ENCODE peak calls at places on chromosomes 4 and X, in six cellular contexts. L, S, D, U, J and G are unnamed samples.

GRCh38 chr4:75666299-75666698 is 6.9 kb downstream of the G3BP2 start:
- DNase-seq in L (no peak), S (no peak), D (no peak), U (no peak), J (no peak), G (no peak)

GRCh38 chr4:104559502-104559901 is 64.8 kb upstream of the CXXC4 start:
- DNase-seq in L (no peak), S (no peak), D (no peak), U (no peak), J (no peak), G (no peak)

GRCh38 chr4:169957785-169958184 is 68.4 kb downstream of the MFAP3L start:
- DNase-seq in L (no peak), S (no peak), D (no peak), U (no peak), J (no peak), G (no peak)

GRCh38 chr4:154491731-154492249 is at the start of gene DCHS2:
- DNase-seq in L (peak; percentile 18), S (peak; percentile 13), D (peak; percentile 39), U (peak; percentile 71), J (no peak), G (no peak)

GRCh38 chr4:166165829-166166420 is 292.9 kb downstream of the TLL1 start:
- DNase-seq in L (no peak), S (peak; percentile 87), D (peak; percentile 2), U (no peak), J (peak; percentile 40), G (no peak)

GRCh38 chr4:131258361-131258760 is 1890.7 kb upstream of the PCDH10 start:
- DNase-seq in L (no peak), S (no peak), D (no peak), U (no peak), J (no peak), G (no peak)

GRCh38 chr4:120633810-120634209 is 288.7 kb downstream of the PRDM5 start:
- DNase-seq in L (no peak), S (no peak), D (no peak), U (no peak), J (no peak), G (no peak)

GRCh38 chrX:100804780-100805179 is 15.4 kb upstream of the CSTF2 start:
- DNase-seq in L (no peak), S (no peak), D (no peak), U (no peak), J (no peak), G (no peak)

GRCh38 chrX:114583646-114584433 is at the start of gene HTR2C:
- DNase-seq in L (no peak), S (no peak), D (no peak), U (no peak), J (no peak), G (no peak)

GRCh38 chr4:98092833-98093439 is 50.3 kb downstream of the STPG2 start:
- DNase-seq in L (no peak), S (peak; percentile 32), D (no peak), U (no peak), J (no peak), G (no peak)

GRCh38 chr4:8910822-8911310 is 39.2 kb upstream of the HMX1 start:
- DNase-seq in L (no peak), S (no peak), D (no peak), U (no peak), J (no peak), G (no peak)

GRCh38 chr4:187357861-187358260 is 634.2 kb upstream of the FAT1 start:
- DNase-seq in L (no peak), S (no peak), D (no peak), U (no peak), J (no peak), G (no peak)

GRCh38 chrX:45070116-45071007 is 130.3 kb downstream of the DIPK2B start:
- DNase-seq in L (no peak), S (peak; percentile 69), D (no peak), U (no peak), J (peak; percentile 17), G (no peak)

GRCh38 chrX:69313622-69314290 is 148.5 kb upstream of the PJA1 start:
- DNase-seq in L (no peak), S (no peak), D (no peak), U (no peak), J (no peak), G (no peak)

GRCh38 chrX:44971674-44972073 is 98.7 kb downstream of the KDM6A start:
- DNase-seq in L (no peak), S (peak; percentile 6), D (no peak), U (no peak), J (no peak), G (no peak)

GRCh38 chrX:112048707-112049106 is 33.9 kb downstream of the TRPC5 start:
- DNase-seq in L (no peak), S (no peak), D (no peak), U (no peak), J (no peak), G (no peak)

GRCh38 chrX:19875051-19875432 is 12.4 kb downstream of the SH3KBP1 start:
- DNase-seq in L (no peak), S (no peak), D (no peak), U (no peak), J (peak; percentile 27), G (no peak)

GRCh38 chr4:177051473-177052060 is 258.1 kb upstream of the NEIL3 start:
- DNase-seq in L (no peak), S (peak; percentile 42), D (peak; percentile 42), U (no peak), J (peak; percentile 39), G (no peak)

GRCh38 chrX:72107320-72107719 is 24.4 kb downstream of the RTL5 start:
- DNase-seq in L (no peak), S (peak; percentile 21), D (no peak), U (no peak), J (no peak), G (no peak)

GRCh38 chr4:39855909-39856512 is 121.7 kb downstream of the PDS5A start:
- DNase-seq in L (no peak), S (peak; percentile 13), D (no peak), U (no peak), J (no peak), G (no peak)

GRCh38 chr4:7686166-7686870 is 251.6 kb upstream of the PSAPL1 start:
- DNase-seq in L (no peak), S (no peak), D (no peak), U (no peak), J (no peak), G (no peak)

GRCh38 chr4:45122406-45122805 is 396.1 kb upstream of the GNPDA2 start:
- DNase-seq in L (no peak), S (no peak), D (no peak), U (no peak), J (no peak), G (no peak)

GRCh38 chr4:45119376-45119775 is 393.0 kb upstream of the GNPDA2 start:
- DNase-seq in L (no peak), S (no peak), D (no peak), U (no peak), J (no peak), G (no peak)

DNA sequence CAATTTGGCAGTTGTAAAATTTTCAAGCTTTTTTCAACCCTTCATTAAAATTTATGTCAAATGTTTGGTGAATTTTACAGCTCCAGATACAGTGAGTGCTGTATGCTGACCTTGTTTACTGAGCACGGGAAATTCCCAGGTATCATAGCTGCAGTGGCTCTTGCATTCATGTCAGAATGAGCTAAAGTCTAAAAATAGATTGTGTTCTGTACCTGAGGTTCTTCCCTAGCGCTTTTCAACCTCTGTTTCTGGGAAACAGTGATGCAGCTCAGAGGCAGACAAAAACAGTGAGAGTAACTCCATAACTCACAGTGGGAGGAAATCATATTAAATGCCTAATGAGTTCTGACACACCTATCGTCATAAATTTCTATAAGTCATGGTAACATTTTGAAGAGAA is 393.8 kb upstream of the GNPDA2 start:
- DNase-seq in L (no peak), S (no peak), D (no peak), U (no peak), J (peak; percentile 38), G (no peak)
- H3K4me3 ChIP-seq in L (no peak overlapping the region), S (no peak overlapping the region), D (no peak overlapping the region), U (no peak overlapping the region), J (no peak overlapping the region), G (no peak overlapping the region)

DNA sequence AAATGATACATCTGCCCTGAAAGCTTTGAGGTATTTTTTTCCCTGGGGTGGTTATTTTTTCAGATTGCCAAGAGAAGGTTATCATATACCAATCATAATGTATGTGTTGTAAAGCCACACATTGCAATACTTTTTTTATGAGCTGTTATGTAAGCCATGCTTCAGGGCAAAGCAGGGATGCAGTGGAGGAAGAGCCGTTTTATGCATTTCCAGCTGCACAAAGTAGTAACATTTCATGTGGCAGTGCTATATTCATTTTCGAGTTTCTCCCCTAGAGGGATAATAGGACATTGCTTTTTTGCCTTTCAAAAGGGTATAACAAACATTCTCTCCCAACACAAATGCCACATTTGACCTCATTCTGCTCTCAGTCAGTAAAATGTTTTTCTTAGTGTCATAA is 68.5 kb downstream of the GALNT7 start:
- DNase-seq in L (no peak), S (no peak), D (no peak), U (no peak), J (no peak), G (no peak)
- H3K4me1 ChIP-seq in L (peaks cover 19% of the 10 kb centered on the region), S (peaks cover 10% of the 10 kb centered on the region), D (no peaks in the 10 kb centered on the region), U (no peaks in the 10 kb centered on the region), J (no peaks in the 10 kb centered on the region), G (no peaks in the 10 kb centered on the region)

GRCh38 chr4:44916406-44916805 is 190.1 kb upstream of the GNPDA2 start:
- DNase-seq in L (no peak), S (peak; percentile 50), D (no peak), U (no peak), J (no peak), G (no peak)
- H3K4me3 ChIP-seq in L (peak overlapping the region; percentile 32), S (no peak overlapping the region), D (no peak overlapping the region), U (no peak overlapping the region), J (no peak overlapping the region), G (no peak overlapping the region)

DNA sequence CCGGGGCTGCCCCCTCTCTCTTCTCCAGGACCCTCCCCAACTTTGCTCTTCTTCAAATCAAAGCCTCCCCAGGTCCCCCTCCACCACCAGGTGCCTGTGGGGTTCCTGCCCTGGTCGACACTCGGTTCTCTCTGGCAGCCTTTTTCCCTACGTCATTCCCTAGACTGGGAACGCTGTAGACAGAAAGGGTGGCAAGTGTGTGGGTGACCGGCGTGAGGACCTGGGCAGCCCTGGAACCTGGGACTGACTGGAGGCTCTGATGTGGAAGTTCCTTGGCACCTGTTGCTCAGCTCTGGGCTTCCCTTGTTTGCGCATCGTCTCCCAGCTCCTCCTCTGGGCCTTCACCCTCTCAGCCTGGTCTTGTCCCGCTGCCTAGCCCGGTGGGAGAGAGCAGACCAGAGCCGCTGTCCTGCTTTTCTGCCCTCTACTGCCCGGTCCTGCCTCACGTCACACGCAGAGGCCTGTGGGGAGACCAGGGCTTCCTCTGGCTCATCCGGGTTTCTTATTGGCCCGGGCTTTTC is 1.3 kb downstream of the TACC3 start:
- DNase-seq in L (peak; percentile 14), S (no peak), D (no peak), U (peak; percentile 47), J (no peak), G (no peak)
- H3K4me1 ChIP-seq in L (peaks cover 62% of the 10 kb centered on the region), S (peaks cover 11% of the 10 kb centered on the region), D (peaks cover 13% of the 10 kb centered on the region), U (peaks cover 54% of the 10 kb centered on the region), J (peaks cover 58% of the 10 kb centered on the region), G (peaks cover 51% of the 10 kb centered on the region)

GRCh38 chr4:80680934-80681333 is 345.4 kb downstream of the CFAP299 start:
- DNase-seq in L (no peak), S (no peak), D (no peak), U (no peak), J (no peak), G (no peak)

GRCh38 chr4:80678413-80678812 is 342.9 kb downstream of the CFAP299 start:
- DNase-seq in L (no peak), S (no peak), D (no peak), U (no peak), J (no peak), G (no peak)
- H3K4me3 ChIP-seq in L (no peak overlapping the region), S (no peak overlapping the region), D (no peak overlapping the region), U (no peak overlapping the region), J (no peak overlapping the region), G (no peak overlapping the region)

GRCh38 chr4:127212701-127213100 is 420.1 kb upstream of the INTU start:
- DNase-seq in L (no peak), S (no peak), D (no peak), U (no peak), J (no peak), G (no peak)
- H3K4me1 ChIP-seq in L (peaks cover 22% of the 10 kb centered on the region), S (no peaks in the 10 kb centered on the region), D (peaks cover 22% of the 10 kb centered on the region), U (no peaks in the 10 kb centered on the region), J (no peaks in the 10 kb centered on the region), G (no peaks in the 10 kb centered on the region)